ENCODE peak calls at places on chromosomes 5 and 9, in seven cellular contexts. I, O, L, J, P, G and Y are unnamed samples. For H3K27me3, the result is how much of the 10 kb centered on the place peaks cover.

GRCh38 chr5:73631500-73631899 is 5.5 kb downstream of the ARHGEF28 start:
- DNase-seq in L (no peak), O (no peak), J (no peak), I (no peak), P (no peak), G (no peak), Y (no peak)

GRCh38 chr5:64653776-64654175 is 36.5 kb upstream of the SHISAL2B start:
- DNase-seq in L (no peak), I (no peak), O (no peak), P (no peak), G (no peak), J (no peak), Y (no peak)

GRCh38 chr5:137510671-137511070 is 11.5 kb upstream of the SPOCK1 start:
- DNase-seq in G (no peak), L (no peak), O (no peak), I (no peak), P (no peak), J (no peak), Y (no peak)

GRCh38 chr5:1358726-1359025 is 13.8 kb upstream of the CLPTM1L start:
- DNase-seq in L (no peak), J (no peak), I (no peak), G (no peak), O (no peak), P (no peak), Y (no peak)

GRCh38 chr9:98199388-98200033 is 7.1 kb upstream of the CORO2A start:
- DNase-seq in J (no peak), P (no peak), O (no peak), I (no peak), G (no peak), L (no peak), Y (no peak)

GRCh38 chr9:79471577-79472543 is 99.9 kb upstream of the TLE4 start:
- DNase-seq in L (peak), G (no peak), J (peak), P (peak), I (peak), O (no peak), Y (peak)

GRCh38 chr9:2008372-2008771 is 6.8 kb upstream of the SMARCA2 start:
- DNase-seq in I (no peak), P (no peak), J (no peak), L (no peak), O (no peak), G (no peak), Y (no peak)

GRCh38 chr5:7066471-7067235 is 329.3 kb upstream of the ADCY2 start:
- DNase-seq in P (no peak), I (no peak), G (no peak), L (no peak), J (no peak), O (no peak), Y (no peak)

GRCh38 chr5:81626524-81626923 is 124.4 kb downstream of the SSBP2 start:
- DNase-seq in P (peak), I (no peak), J (no peak), L (no peak), O (no peak), G (peak), Y (no peak)

GRCh38 chr5:140857987-140858240 is 2.2 kb downstream of the PCDHA10 start:
- DNase-seq in J (no peak), O (no peak), P (no peak), I (no peak), L (peak), G (no peak), Y (no peak)

GRCh38 chr5:16854351-16854750 is 81.7 kb downstream of the MYO10 start:
- DNase-seq in J (no peak), O (no peak), I (no peak), G (no peak), L (no peak), P (no peak), Y (no peak)

GRCh38 chr5:123095694-123096120 is 6.7 kb downstream of the PRDM6 start:
- DNase-seq in G (no peak), L (no peak), J (no peak), I (no peak), O (no peak), P (no peak), Y (no peak)
- H3K27me3 ChIP-seq in G (under half), L (half or more), J (under half), I (under half), O (under half), P (half or more), Y (half or more)

DNA sequence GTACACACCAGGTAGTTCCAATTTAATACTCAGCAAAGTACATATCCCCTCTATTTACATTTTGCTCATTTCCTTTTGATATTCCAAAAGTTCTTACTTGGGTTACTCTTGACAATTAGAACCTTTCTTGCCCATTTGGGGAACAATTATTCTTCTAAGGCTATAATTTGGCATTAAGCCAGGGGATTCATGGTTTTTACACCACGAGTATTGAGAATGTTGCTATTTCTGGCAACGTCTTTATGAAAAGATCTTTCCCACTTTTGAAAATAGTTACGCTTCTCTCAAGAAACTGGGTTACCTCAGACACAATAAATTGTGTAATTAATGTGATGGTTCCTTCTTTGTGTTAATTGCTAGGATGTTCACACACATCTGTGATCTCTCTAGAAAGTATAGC is 11.5 kb upstream of the CAAP1 start:
- DNase-seq in I (no peak), L (no peak), G (no peak), O (no peak), J (no peak), P (no peak), Y (no peak)
- H3K27me3 ChIP-seq in I (under half), L (under half), G (under half), O (under half), J (under half), P (under half), Y (under half)

DNA sequence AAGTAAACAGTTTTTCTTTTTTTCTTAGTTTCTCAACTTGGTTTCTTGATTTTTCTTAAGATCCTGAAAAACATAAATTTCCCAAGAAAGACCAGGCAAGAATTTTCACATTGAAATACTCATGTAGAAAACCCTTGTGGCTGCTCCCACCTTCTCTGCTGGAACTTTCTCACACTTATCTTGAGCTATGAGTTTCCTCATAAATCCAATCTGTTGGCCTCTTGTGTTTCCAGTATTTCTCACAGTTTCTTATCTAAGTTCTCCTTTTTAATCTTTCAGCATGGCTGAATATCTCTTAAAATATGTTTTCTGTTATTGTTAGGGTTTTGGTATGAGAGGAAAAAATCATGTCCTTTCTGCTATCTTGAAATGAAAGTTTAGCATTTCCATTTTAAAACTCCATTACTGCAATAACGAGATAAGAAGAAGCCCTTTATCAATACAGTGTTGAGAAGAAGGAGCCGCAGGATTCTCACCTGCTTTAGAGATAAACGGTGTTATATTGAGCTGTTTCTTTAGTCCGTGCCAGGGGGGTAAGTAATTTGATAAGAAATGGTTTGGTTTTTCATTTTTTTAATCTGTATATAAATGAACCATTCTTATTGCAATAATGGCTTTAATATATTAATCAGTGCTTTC is 89.3 kb downstream of the ALDH1A1 start:
- DNase-seq in P (no peak), J (no peak), G (no peak), I (no peak), L (no peak), O (no peak), Y (no peak)
- H3K27me3 ChIP-seq in P (under half), J (under half), G (under half), I (under half), L (under half), O (under half), Y (under half)

GRCh38 chr9:124483481-124483880 is 23.7 kb downstream of the NR5A1 start:
- DNase-seq in P (no peak), O (no peak), L (peak), I (no peak), J (no peak), G (no peak), Y (peak)
- H3K27me3 ChIP-seq in P (under half), O (under half), L (half or more), I (under half), J (under half), G (under half), Y (under half)

GRCh38 chr9:31637265-31637664 is 747.2 kb upstream of the ACO1 start:
- DNase-seq in G (no peak), I (no peak), L (no peak), J (no peak), P (no peak), O (no peak), Y (no peak)
- H3K27me3 ChIP-seq in G (under half), I (under half), L (under half), J (under half), P (under half), O (under half), Y (under half)

GRCh38 chr5:176665517-176665916 is 18.2 kb downstream of the TSPAN17 start:
- DNase-seq in O (no peak), J (no peak), L (no peak), P (no peak), I (no peak), G (no peak), Y (no peak)

GRCh38 chr5:176663566-176663965 is 16.3 kb downstream of the TSPAN17 start:
- DNase-seq in G (no peak), J (no peak), P (no peak), I (no peak), O (no peak), L (no peak), Y (no peak)

GRCh38 chr5:176664479-176664878 is 17.2 kb downstream of the TSPAN17 start:
- DNase-seq in G (no peak), P (no peak), L (peak), O (no peak), I (no peak), J (no peak), Y (no peak)

GRCh38 chr5:176662371-176663333 is 15.4 kb downstream of the TSPAN17 start:
- DNase-seq in P (no peak), I (no peak), G (no peak), J (no peak), O (no peak), L (peak), Y (no peak)

DNA sequence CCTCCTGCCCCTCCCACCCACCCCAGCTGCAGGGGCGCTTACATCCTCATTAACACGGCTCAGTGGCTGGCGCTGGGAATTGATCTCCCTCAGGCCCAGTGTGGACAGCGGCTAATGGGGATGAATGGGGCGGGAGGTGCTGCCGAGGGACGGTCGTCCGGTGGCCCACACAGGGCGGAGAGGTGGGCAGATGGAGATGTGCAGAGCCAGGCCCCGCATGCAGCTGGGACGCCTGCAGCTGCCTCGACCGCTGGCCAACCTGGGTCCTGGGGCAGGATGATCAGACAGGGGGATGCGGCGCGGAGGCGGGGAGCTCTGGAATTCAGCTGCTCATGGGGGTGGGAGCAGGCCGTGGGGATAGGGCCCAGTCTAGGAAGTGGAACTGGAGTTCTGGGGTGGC is 17.6 kb downstream of the TSPAN17 start:
- DNase-seq in G (no peak), J (no peak), I (no peak), P (no peak), L (peak), O (no peak), Y (no peak)
- H3K27me3 ChIP-seq in G (under half), J (under half), I (under half), P (under half), L (under half), O (under half), Y (under half)